ENCODE peak calls at places on chromosomes 2 and 18, in four cellular contexts. One of them, this sample, is unnamed.

GRCh38 chr2:201148434-201148833 is 32.5 kb downstream of the CFLAR start:
- DNase-seq in heart left ventricle: no peak
- DNase-seq in esophagus squamous epithelium: no peak
- DNase-seq in GM12878: no peak
- DNase-seq in this sample: no peak

GRCh38 chr2:98913916-98914712 is 21.9 kb downstream of the CRACDL start:
- DNase-seq in heart left ventricle: no peak
- DNase-seq in esophagus squamous epithelium: no peak
- DNase-seq in GM12878: no peak
- DNase-seq in this sample: no peak

GRCh38 chr2:119744335-119744939 is 15.3 kb upstream of the PTPN4 start:
- DNase-seq in heart left ventricle: no peak
- DNase-seq in esophagus squamous epithelium: no peak
- DNase-seq in GM12878: no peak
- DNase-seq in this sample: no peak

GRCh38 chr2:53490659-53491058 is 276.9 kb upstream of the CHAC2 start:
- DNase-seq in heart left ventricle: peak
- DNase-seq in esophagus squamous epithelium: no peak
- DNase-seq in GM12878: no peak
- DNase-seq in this sample: no peak

GRCh38 chr2:222701709-222702108 is 30.3 kb downstream of the MOGAT1 start:
- DNase-seq in heart left ventricle: no peak
- DNase-seq in esophagus squamous epithelium: no peak
- DNase-seq in GM12878: no peak
- DNase-seq in this sample: no peak

GRCh38 chr2:180257247-180257646 is 250.2 kb upstream of the CWC22 start:
- DNase-seq in heart left ventricle: no peak
- DNase-seq in esophagus squamous epithelium: no peak
- DNase-seq in GM12878: no peak
- DNase-seq in this sample: no peak

GRCh38 chr2:166293984-166294383 is 81.8 kb downstream of the SCN9A start:
- DNase-seq in heart left ventricle: no peak
- DNase-seq in esophagus squamous epithelium: no peak
- DNase-seq in GM12878: no peak
- DNase-seq in this sample: no peak

GRCh38 chr2:30714811-30715709 is 92.2 kb downstream of the CAPN13 start:
- DNase-seq in heart left ventricle: no peak
- DNase-seq in esophagus squamous epithelium: no peak
- DNase-seq in GM12878: no peak
- DNase-seq in this sample: no peak

GRCh38 chr2:64586883-64587481 is 62.9 kb downstream of the AFTPH start:
- DNase-seq in heart left ventricle: no peak
- DNase-seq in esophagus squamous epithelium: no peak
- DNase-seq in GM12878: no peak
- DNase-seq in this sample: no peak

GRCh38 chr18:62450546-62451395 is 72.1 kb upstream of the ZCCHC2 start:
- DNase-seq in heart left ventricle: peak
- DNase-seq in esophagus squamous epithelium: no peak
- DNase-seq in GM12878: no peak
- DNase-seq in this sample: no peak
- TF ChIP-seq POLR2A in heart left ventricle: no peak
- TF ChIP-seq POLR2A in esophagus squamous epithelium: no peak
- TF ChIP-seq POLR2A in GM12878: no peak
- TF ChIP-seq POLR2A in this sample: no peak

DNA sequence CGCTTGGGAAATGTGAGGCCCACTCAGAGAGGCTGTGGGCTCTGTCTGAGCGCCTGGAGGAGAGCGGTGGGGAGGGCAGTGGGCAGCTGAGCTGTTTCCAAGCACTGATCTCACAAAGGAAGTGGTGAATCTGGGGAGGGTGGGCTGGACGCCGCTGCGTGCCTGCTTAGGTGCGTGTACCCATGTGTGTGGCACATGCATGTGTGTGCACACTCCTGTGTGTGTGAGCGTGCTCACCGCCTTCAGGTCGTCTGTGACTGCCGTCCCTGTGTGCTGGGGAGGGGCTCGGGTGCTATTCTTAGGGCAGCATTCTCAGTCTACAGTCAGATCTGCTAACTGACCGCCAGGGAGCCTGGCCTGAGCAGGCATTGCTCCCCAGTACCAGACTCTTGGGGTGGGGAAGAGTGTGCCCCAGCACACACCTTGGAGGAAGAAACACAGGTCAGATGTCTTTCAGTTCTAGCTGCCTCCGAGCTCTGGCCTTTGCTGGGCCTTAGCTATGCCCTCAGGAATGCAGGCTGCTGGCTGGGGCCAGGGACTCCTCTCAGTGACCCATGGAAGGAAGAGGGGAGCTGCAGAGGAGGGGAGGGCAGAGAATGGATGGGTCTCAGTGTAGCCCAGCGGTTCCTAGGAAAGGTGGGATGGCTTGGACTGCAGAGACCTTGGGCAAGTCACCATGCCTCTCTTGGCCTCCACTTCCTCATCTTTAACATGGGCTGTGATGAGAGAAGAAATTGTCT is 31.4 kb downstream of the KCNIP3 start:
- DNase-seq in heart left ventricle: no peak
- DNase-seq in esophagus squamous epithelium: no peak
- DNase-seq in GM12878: no peak
- DNase-seq in this sample: no peak
- TF ChIP-seq POLR2A in heart left ventricle: no peak
- TF ChIP-seq POLR2A in esophagus squamous epithelium: no peak
- TF ChIP-seq POLR2A in GM12878: no peak
- TF ChIP-seq POLR2A in this sample: no peak

GRCh38 chr2:42092084-42092996 is 44.5 kb downstream of the PKDCC start:
- DNase-seq in heart left ventricle: no peak
- DNase-seq in esophagus squamous epithelium: no peak
- DNase-seq in GM12878: no peak
- DNase-seq in this sample: no peak
- TF ChIP-seq POLR2A in heart left ventricle: no peak
- TF ChIP-seq POLR2A in esophagus squamous epithelium: no peak
- TF ChIP-seq POLR2A in GM12878: no peak
- TF ChIP-seq POLR2A in this sample: no peak

GRCh38 chr18:50273203-50274043 is 7.1 kb upstream of the CFAP53 start:
- DNase-seq in heart left ventricle: no peak
- DNase-seq in esophagus squamous epithelium: no peak
- DNase-seq in GM12878: no peak
- DNase-seq in this sample: no peak

GRCh38 chr18:50266248-50266704 is at the start of gene CFAP53:
- DNase-seq in heart left ventricle: peak
- DNase-seq in esophagus squamous epithelium: peak
- DNase-seq in GM12878: peak
- DNase-seq in this sample: peak

GRCh38 chr18:50262977-50263376 is 3.3 kb downstream of the CFAP53 start:
- DNase-seq in heart left ventricle: no peak
- DNase-seq in esophagus squamous epithelium: no peak
- DNase-seq in GM12878: no peak
- DNase-seq in this sample: no peak

GRCh38 chr18:50272593-50272992 is 6.3 kb upstream of the CFAP53 start:
- DNase-seq in heart left ventricle: no peak
- DNase-seq in esophagus squamous epithelium: no peak
- DNase-seq in GM12878: no peak
- DNase-seq in this sample: no peak

GRCh38 chr18:50268022-50268747 is 1.9 kb upstream of the CFAP53 start:
- DNase-seq in heart left ventricle: peak
- DNase-seq in esophagus squamous epithelium: peak
- DNase-seq in GM12878: peak
- DNase-seq in this sample: peak
- TF ChIP-seq POLR2A in heart left ventricle: peak
- TF ChIP-seq POLR2A in esophagus squamous epithelium: no peak
- TF ChIP-seq POLR2A in GM12878: peak
- TF ChIP-seq POLR2A in this sample: peak

GRCh38 chr2:28546242-28546641 is 50.4 kb downstream of the PLB1 start:
- DNase-seq in heart left ventricle: no peak
- DNase-seq in esophagus squamous epithelium: no peak
- DNase-seq in GM12878: no peak
- DNase-seq in this sample: no peak

GRCh38 chr2:28545590-28546195 is 49.8 kb downstream of the PLB1 start:
- DNase-seq in heart left ventricle: no peak
- DNase-seq in esophagus squamous epithelium: no peak
- DNase-seq in GM12878: no peak
- DNase-seq in this sample: no peak

GRCh38 chr2:28544405-28544914 is 48.6 kb downstream of the PLB1 start:
- DNase-seq in heart left ventricle: no peak
- DNase-seq in esophagus squamous epithelium: no peak
- DNase-seq in GM12878: no peak
- DNase-seq in this sample: no peak

GRCh38 chr2:28544069-28544346 is 48.1 kb downstream of the PLB1 start:
- DNase-seq in heart left ventricle: no peak
- DNase-seq in esophagus squamous epithelium: no peak
- DNase-seq in GM12878: no peak
- DNase-seq in this sample: no peak

GRCh38 chr2:28544915-28545589 is 49.2 kb downstream of the PLB1 start:
- DNase-seq in heart left ventricle: no peak
- DNase-seq in esophagus squamous epithelium: no peak
- DNase-seq in GM12878: no peak
- DNase-seq in this sample: no peak
- TF ChIP-seq POLR2A in heart left ventricle: no peak
- TF ChIP-seq POLR2A in esophagus squamous epithelium: no peak
- TF ChIP-seq POLR2A in GM12878: no peak
- TF ChIP-seq POLR2A in this sample: no peak

GRCh38 chr2:207163053-207163814 is 2.5 kb downstream of the KLF7 start:
- DNase-seq in heart left ventricle: no peak
- DNase-seq in esophagus squamous epithelium: no peak
- DNase-seq in GM12878: no peak
- DNase-seq in this sample: no peak

GRCh38 chr2:207166039-207166348 is 246 bp upstream of the KLF7 start:
- DNase-seq in heart left ventricle: peak
- DNase-seq in esophagus squamous epithelium: peak
- DNase-seq in GM12878: peak
- DNase-seq in this sample: peak

GRCh38 chr2:207162319-207162718 is 3.4 kb downstream of the KLF7 start:
- DNase-seq in heart left ventricle: no peak
- DNase-seq in esophagus squamous epithelium: no peak
- DNase-seq in GM12878: no peak
- DNase-seq in this sample: no peak

GRCh38 chr2:207165121-207166038 is at the start of gene KLF7:
- DNase-seq in heart left ventricle: peak
- DNase-seq in esophagus squamous epithelium: peak
- DNase-seq in GM12878: no peak
- DNase-seq in this sample: peak

DNA sequence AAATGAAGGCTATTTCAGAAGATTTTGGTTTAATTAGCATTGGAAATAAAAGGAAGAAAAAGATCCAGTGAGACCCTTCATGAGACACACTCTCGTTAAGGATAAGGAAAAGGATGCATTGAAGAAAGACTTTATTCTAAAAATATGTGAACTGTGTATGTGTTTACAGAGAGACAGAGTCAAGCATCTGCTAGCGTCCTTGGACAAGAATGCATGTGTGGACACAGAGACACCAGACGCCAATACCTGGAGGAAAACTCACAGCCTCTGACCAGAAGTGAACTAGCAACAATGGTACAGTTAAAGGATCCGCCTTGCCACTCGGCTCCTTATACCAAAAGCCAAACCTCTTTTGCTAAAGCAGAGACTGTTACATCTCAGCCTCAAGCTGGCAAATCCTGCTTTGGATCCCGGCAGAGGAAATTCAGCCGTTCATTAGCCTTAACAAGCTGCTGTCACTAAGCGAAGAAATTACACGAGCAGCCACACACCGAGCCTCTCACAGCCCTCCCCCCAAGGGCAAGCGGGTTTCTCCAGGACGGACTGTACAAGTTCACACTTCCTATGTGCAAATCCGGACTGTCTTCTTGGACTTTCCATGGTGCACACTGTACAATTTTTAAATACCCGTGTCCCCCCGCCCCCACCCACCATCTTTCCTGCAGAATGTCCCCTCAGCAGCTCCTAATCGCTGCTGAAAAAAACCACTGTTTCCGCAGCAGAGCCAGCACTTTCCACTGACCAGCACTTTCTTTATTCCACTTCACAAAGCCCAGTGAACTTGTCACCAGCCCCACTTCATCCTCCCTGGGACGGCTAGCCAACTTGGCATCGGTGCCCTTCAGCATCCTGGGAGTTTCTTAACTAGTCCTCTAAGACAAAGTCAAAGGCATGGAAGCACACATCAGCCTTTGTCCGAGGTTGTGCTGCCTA is 1.7 kb downstream of the KLF7 start:
- DNase-seq in heart left ventricle: peak
- DNase-seq in esophagus squamous epithelium: peak
- DNase-seq in GM12878: no peak
- DNase-seq in this sample: no peak
- TF ChIP-seq POLR2A in heart left ventricle: peak
- TF ChIP-seq POLR2A in esophagus squamous epithelium: no peak
- TF ChIP-seq POLR2A in GM12878: no peak
- TF ChIP-seq POLR2A in this sample: no peak

GRCh38 chr2:88626171-88627054 is 851 bp downstream of the EIF2AK3 start:
- DNase-seq in heart left ventricle: peak
- DNase-seq in esophagus squamous epithelium: no peak
- DNase-seq in GM12878: no peak
- DNase-seq in this sample: peak

GRCh38 chr2:88624477-88624876 is 2.8 kb downstream of the EIF2AK3 start:
- DNase-seq in heart left ventricle: no peak
- DNase-seq in esophagus squamous epithelium: no peak
- DNase-seq in GM12878: no peak
- DNase-seq in this sample: no peak

GRCh38 chr2:88627055-88627855 is at the start of gene EIF2AK3:
- DNase-seq in heart left ventricle: peak
- DNase-seq in esophagus squamous epithelium: peak
- DNase-seq in GM12878: peak
- DNase-seq in this sample: peak

GRCh38 chr2:88628569-88628939 is 1.3 kb upstream of the EIF2AK3 start:
- DNase-seq in heart left ventricle: no peak
- DNase-seq in esophagus squamous epithelium: no peak
- DNase-seq in GM12878: no peak
- DNase-seq in this sample: no peak

GRCh38 chr2:88627856-88628568 is 748 bp upstream of the EIF2AK3 start:
- DNase-seq in heart left ventricle: peak
- DNase-seq in esophagus squamous epithelium: peak
- DNase-seq in GM12878: no peak
- DNase-seq in this sample: peak
- TF ChIP-seq POLR2A in heart left ventricle: peak
- TF ChIP-seq POLR2A in esophagus squamous epithelium: no peak
- TF ChIP-seq POLR2A in GM12878: peak
- TF ChIP-seq POLR2A in this sample: peak